ENCODE peak calls at places on chromosomes 6 and 20, in six cellular contexts. Y is fibroblast of pulmonary artery; H is NCI-H1930; X is activated naive CD4-positive, alpha-beta T cell treated with Interleukin-2 at 50 U/mL for 16 hours; V is iPS-NIHi11; R is NCI-H2171. L is an unnamed sample.

GRCh38 chr6:33929575-33930288 is 125.9 kb upstream of the MLN start:
- DNase-seq in Y (no peak), V (no peak), X (no peak), H (no peak), R (peak), L (no peak)

GRCh38 chr20:63363981-63364536 is 2.9 kb upstream of the CHRNA4 start:
- DNase-seq in H (no peak), R (no peak), Y (no peak), V (no peak), X (no peak), L (no peak)

GRCh38 chr20:51653226-51653625 is 110.7 kb upstream of the NFATC2 start:
- DNase-seq in X (no peak), R (no peak), H (no peak), V (no peak), Y (no peak), L (no peak)

GRCh38 chr6:70973591-70973990 is 16.7 kb upstream of the B3GAT2 start:
- DNase-seq in V (no peak), R (no peak), Y (no peak), H (no peak), X (no peak), L (peak)

GRCh38 chr6:73857341-73857890 is 161.4 kb downstream of the CD109 start:
- DNase-seq in H (no peak), R (no peak), V (no peak), Y (no peak), X (no peak), L (no peak)

GRCh38 chr6:161079566-161080262 is 88.1 kb downstream of the MAP3K4 start:
- DNase-seq in R (no peak), V (no peak), H (no peak), Y (peak), X (peak), L (peak)

GRCh38 chr20:3927486-3928291 is 38.5 kb downstream of the PANK2 start:
- DNase-seq in V (no peak), H (no peak), X (no peak), Y (peak), R (peak), L (peak)

GRCh38 chr20:54506643-54507042 is 31.2 kb downstream of the DOK5 start:
- DNase-seq in Y (no peak), H (no peak), X (no peak), R (no peak), V (no peak), L (no peak)

GRCh38 chr20:16352321-16352720 is 220.9 kb downstream of the KIF16B start:
- DNase-seq in R (no peak), H (no peak), Y (no peak), X (no peak), V (no peak), L (no peak)

GRCh38 chr6:45427632-45428031 is 49.9 kb upstream of the SUPT3H start:
- DNase-seq in V (no peak), X (no peak), H (no peak), Y (no peak), R (no peak), L (no peak)

GRCh38 chr20:30602424-30602823 is 655.0 kb upstream of the DEFB115 start:
- DNase-seq in H (no peak), X (no peak), R (no peak), Y (no peak), V (no peak), L (no peak)

GRCh38 chr6:134593024-134593423 is 275.1 kb upstream of the SGK1 start:
- DNase-seq in V (no peak), X (no peak), H (no peak), R (no peak), Y (no peak), L (no peak)

GRCh38 chr6:64084201-64084663 is 448.6 kb downstream of the PHF3 start:
- DNase-seq in V (no peak), X (no peak), H (no peak), R (no peak), Y (no peak), L (peak)

GRCh38 chr6:11785953-11786579 is 7.5 kb upstream of the ADTRP start:
- DNase-seq in Y (no peak), X (peak), R (no peak), H (no peak), V (no peak), L (no peak)

GRCh38 chr20:36736451-36737182 is 9.3 kb downstream of the NDRG3 start:
- DNase-seq in H (no peak), Y (no peak), V (no peak), X (no peak), R (no peak), L (no peak)

GRCh38 chr6:26493258-26493657 is 6.8 kb upstream of the BTN1A1 start:
- DNase-seq in V (no peak), H (no peak), X (no peak), R (no peak), Y (peak), L (no peak)

GRCh38 chr20:3115190-3116107 is 30.9 kb upstream of the AVP start:
- DNase-seq in Y (peak), R (peak), H (peak), X (no peak), V (peak), L (peak)

GRCh38 chr20:53408728-53409157 is 184.9 kb downstream of the ZNF217 start:
- DNase-seq in X (no peak), R (no peak), H (peak), V (no peak), Y (peak), L (no peak)

GRCh38 chr20:43938932-43939761 is 24.5 kb downstream of the TOX2 start:
- DNase-seq in V (peak), R (no peak), Y (peak), X (no peak), H (no peak), L (peak)

GRCh38 chr6:133609404-133610270 is 279.3 kb upstream of the TCF21 start:
- DNase-seq in Y (peak), R (no peak), V (no peak), H (no peak), X (no peak), L (peak)

GRCh38 chr6:16969699-16970695 is 131.9 kb upstream of the STMND1 start:
- DNase-seq in V (no peak), H (no peak), X (no peak), R (no peak), Y (no peak), L (no peak)

GRCh38 chr20:688809-689208 is 13.2 kb upstream of the SCRT2 start:
- DNase-seq in R (peak), Y (no peak), H (no peak), V (peak), X (no peak), L (no peak)

GRCh38 chr6:17361013-17361412 is 32.4 kb upstream of the CAP2 start:
- DNase-seq in X (no peak), Y (no peak), R (no peak), V (no peak), H (no peak), L (peak)

GRCh38 chr6:37489697-37490336 is 9.9 kb downstream of the CCDC167 start:
- DNase-seq in R (peak), Y (no peak), H (no peak), V (no peak), X (no peak), L (no peak)

GRCh38 chr20:57564180-57564802 is 3.4 kb downstream of the PCK1 start:
- DNase-seq in X (no peak), H (no peak), R (no peak), Y (no peak), V (no peak), L (no peak)

GRCh38 chr20:50929299-50930138 is 1.7 kb downstream of the ADNP start:
- DNase-seq in X (peak), Y (peak), V (peak), H (peak), R (peak), L (peak)

GRCh38 chr6:168618546-168619315 is 177.7 kb downstream of the SMOC2 start:
- DNase-seq in X (no peak), Y (no peak), V (no peak), R (no peak), H (no peak), L (no peak)

GRCh38 chr6:34512738-34513115 is 43.4 kb downstream of the SPDEF start:
- DNase-seq in R (no peak), V (no peak), H (no peak), Y (no peak), X (no peak), L (no peak)

GRCh38 chr20:57583289-57584257 is 22.7 kb downstream of the PCK1 start:
- DNase-seq in H (no peak), R (no peak), Y (no peak), V (no peak), X (no peak), L (no peak)

GRCh38 chr6:69847507-69847812 is 18.9 kb upstream of the COL19A1 start:
- DNase-seq in Y (no peak), V (no peak), R (no peak), H (no peak), X (no peak), L (no peak)

GRCh38 chr6:108622601-108623335 is 62.1 kb downstream of the FOXO3 start:
- DNase-seq in X (no peak), H (no peak), Y (peak), V (no peak), R (no peak), L (peak)

GRCh38 chr20:5767493-5768098 is 17.4 kb downstream of the SHLD1 start:
- DNase-seq in V (no peak), R (no peak), H (no peak), Y (no peak), X (no peak), L (no peak)

GRCh38 chr20:46562373-46563169 is 12.1 kb upstream of the OCSTAMP start:
- DNase-seq in X (peak), R (peak), H (peak), Y (peak), V (peak), L (peak)

GRCh38 chr20:50504231-50504823 is 5.9 kb upstream of the PTPN1 start:
- DNase-seq in Y (peak), R (no peak), V (no peak), X (no peak), H (no peak), L (no peak)

GRCh38 chr20:13819885-13820645 is 35.2 kb downstream of the NDUFAF5 start:
- DNase-seq in H (peak), X (no peak), Y (peak), V (peak), R (peak), L (peak)

GRCh38 chr20:53872081-53872541 is 198.3 kb downstream of the BCAS1 start:
- DNase-seq in R (no peak), Y (no peak), V (no peak), X (no peak), H (no peak), L (no peak)

GRCh38 chr20:64228086-64228485 is 27.5 kb upstream of the PCMTD2 start:
- DNase-seq in Y (no peak), H (no peak), X (no peak), V (no peak), R (no peak), L (no peak)

GRCh38 chr6:148556415-148556814 is 190.4 kb upstream of the UST start:
- DNase-seq in H (no peak), Y (no peak), R (no peak), V (no peak), X (no peak), L (no peak)

GRCh38 chr20:45873409-45874116 is 7.5 kb upstream of the ZSWIM1 start:
- DNase-seq in Y (no peak), V (no peak), H (no peak), R (no peak), X (no peak), L (no peak)

GRCh38 chr20:5612476-5613291 is 137.5 kb upstream of the SHLD1 start:
- DNase-seq in X (no peak), V (no peak), H (no peak), Y (peak), R (no peak), L (peak)

L was measured in MCF 10A.